ENCODE peak calls at places on chromosomes 4 and X, in eight cellular contexts. R is iPS DF 6.9, M is cardiac muscle cell, A is adipocyte, E is IMR-90, F is H7, Z is vagina, K is mesendoderm. Q is an unnamed sample.

GRCh38 chr4:138235419-138235952 is 6.7 kb downstream of the SLC7A11 start:
- DNase-seq in R (no peak), M (peak; percentile 83), A (peak; percentile 92), E (peak; percentile 97), F (no peak), Z (no peak), K (peak; percentile 82), Q (no peak)

GRCh38 chrX:118513120-118513899 is 17.7 kb downstream of the DOCK11 start:
- DNase-seq in R (no peak), M (peak; percentile 47), A (no peak), E (no peak), F (no peak), Z (no peak), K (no peak), Q (no peak)

GRCh38 chr4:142826503-142827241 is 19.4 kb downstream of the INPP4B start:
- DNase-seq in R (no peak), M (no peak), A (no peak), E (no peak), F (no peak), Z (no peak), K (no peak), Q (no peak)

GRCh38 chr4:28926156-28926555 is 1794.0 kb upstream of the PCDH7 start:
- DNase-seq in R (no peak), M (no peak), A (no peak), E (no peak), F (no peak), Z (no peak), K (no peak), Q (no peak)

GRCh38 chrX:129961180-129962083 is 21.0 kb upstream of the BCORL1 start:
- DNase-seq in R (no peak), M (no peak), A (no peak), E (no peak), F (peak; percentile 95), Z (no peak), K (peak; percentile 81), Q (peak; percentile 53)

GRCh38 chr4:87961993-87962791 is 13.3 kb upstream of the SPP1 start:
- DNase-seq in R (no peak), M (peak; percentile 41), A (peak; percentile 21), E (peak; percentile 47), F (no peak), Z (no peak), K (peak; percentile 60), Q (no peak)

GRCh38 chrX:20362268-20363002 is 95.7 kb upstream of the RPS6KA3 start:
- DNase-seq in R (no peak), M (peak; percentile 68), A (peak; percentile 40), E (peak; percentile 50), F (no peak), Z (no peak), K (peak; percentile 32), Q (no peak)

GRCh38 chr4:1043658-1044468 is 32.4 kb downstream of the FGFRL1 start:
- DNase-seq in R (no peak), M (peak; percentile 99), A (peak; percentile 99), E (peak; percentile 99), F (peak; percentile 91), Z (peak; percentile 98), K (peak; percentile 97), Q (no peak)

GRCh38 chrX:154378059-154378798 is 866 bp upstream of the EMD start:
- DNase-seq in R (peak; percentile 73), M (peak; percentile 67), A (peak; percentile 64), E (peak; percentile 40), F (peak; percentile 95), Z (no peak), K (no peak), Q (peak; percentile 41)

GRCh38 chr4:114857831-114858230 is 255.6 kb downstream of the NDST4 start:
- DNase-seq in R (no peak), M (no peak), A (no peak), E (no peak), F (no peak), Z (no peak), K (peak; percentile 43), Q (no peak)

GRCh38 chrX:111129949-111130348 is 34.0 kb downstream of the PAK3 start:
- DNase-seq in R (no peak), M (no peak), A (no peak), E (no peak), F (no peak), Z (no peak), K (no peak), Q (no peak)

GRCh38 chrX:133668225-133668931 is 253.1 kb upstream of the GPC4 start:
- DNase-seq in R (no peak), M (no peak), A (no peak), E (no peak), F (no peak), Z (no peak), K (peak; percentile 40), Q (no peak)

GRCh38 chrX:19625612-19626011 is 110.3 kb upstream of the MAP3K15 start:
- DNase-seq in R (no peak), M (no peak), A (no peak), E (no peak), F (no peak), Z (no peak), K (peak; percentile 30), Q (peak; percentile 73)

GRCh38 chr4:64897683-64898082 is 488.4 kb upstream of the TECRL start:
- DNase-seq in R (no peak), M (no peak), A (no peak), E (no peak), F (no peak), Z (no peak), K (no peak), Q (no peak)

GRCh38 chrX:1468250-1468772 is 15.6 kb upstream of the ASMTL start:
- DNase-seq in R (no peak), M (no peak), A (peak; percentile 90), E (no peak), F (no peak), Z (peak; percentile 65), K (no peak), Q (peak; percentile 94)

DNA sequence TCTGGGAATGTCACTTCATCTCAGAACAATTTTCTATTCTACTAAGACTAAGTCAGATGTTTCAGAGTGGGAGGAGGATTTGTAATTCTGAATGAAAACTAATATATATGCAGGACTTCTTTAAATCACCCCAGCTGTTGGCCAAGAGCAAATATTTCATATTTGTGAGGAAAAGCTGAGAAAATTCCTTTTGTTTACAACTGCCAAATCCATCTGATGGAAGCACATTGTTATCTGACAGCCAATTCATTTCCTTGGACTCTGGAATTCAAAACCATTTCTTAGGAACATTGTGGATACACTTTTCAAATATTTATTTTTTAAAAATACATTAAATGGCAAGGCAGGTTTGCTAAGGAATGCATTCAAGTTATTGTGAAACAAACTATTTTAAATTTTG is 8.0 kb downstream of the SLIT2 start:
- DNase-seq in R (no peak), M (peak; percentile 46), A (peak; percentile 35), E (no peak), F (no peak), Z (no peak), K (no peak), Q (no peak)
- H3K4me3 ChIP-seq in R (no peak overlapping the region), M (no peak overlapping the region), A (no peak overlapping the region), E (no peak overlapping the region), F (no peak overlapping the region), Z (no peak overlapping the region), K (no peak overlapping the region), Q (no peak overlapping the region)

GRCh38 chr4:76737180-76737579 is 160.8 kb downstream of the SOWAHB start:
- DNase-seq in R (no peak), M (no peak), A (no peak), E (peak; percentile 70), F (no peak), Z (no peak), K (no peak), Q (no peak)

GRCh38 chr4:76741663-76742020 is 156.3 kb downstream of the SOWAHB start:
- DNase-seq in R (no peak), M (no peak), A (no peak), E (no peak), F (no peak), Z (no peak), K (no peak), Q (peak; percentile 31)

GRCh38 chr4:76738081-76738931 is 159.6 kb downstream of the SOWAHB start:
- DNase-seq in R (no peak), M (peak; percentile 83), A (peak; percentile 76), E (peak; percentile 92), F (no peak), Z (no peak), K (no peak), Q (no peak)

GRCh38 chr4:76740866-76741662 is 156.9 kb downstream of the SOWAHB start:
- DNase-seq in R (no peak), M (no peak), A (no peak), E (no peak), F (peak; percentile 58), Z (no peak), K (no peak), Q (peak; percentile 31)

DNA sequence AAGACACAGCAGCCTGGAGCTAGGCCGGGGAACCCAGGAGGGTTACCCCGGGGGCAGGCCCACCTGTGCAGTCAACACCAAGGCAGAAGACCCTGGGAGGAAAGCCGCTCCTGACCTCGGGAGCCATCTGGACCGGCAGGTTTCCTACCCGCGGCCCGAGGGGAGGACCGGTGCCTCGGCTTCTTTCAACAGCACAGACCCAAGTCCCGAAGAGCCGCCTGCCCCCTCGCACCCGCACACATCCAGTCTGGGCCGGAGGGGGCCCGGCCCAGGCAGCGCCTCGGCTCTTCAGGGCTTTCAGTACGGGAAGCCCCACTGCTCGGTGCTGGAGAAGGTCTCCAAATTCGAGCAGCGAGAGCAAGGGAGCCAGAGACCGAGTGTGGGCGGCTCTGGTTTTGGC is 157.8 kb downstream of the SOWAHB start:
- DNase-seq in R (no peak), M (no peak), A (no peak), E (no peak), F (peak; percentile 35), Z (no peak), K (no peak), Q (no peak)
- H3K36me3 ChIP-seq in R (peaks cover 12% of the 10 kb centered on the region), M (peaks cover 7% of the 10 kb centered on the region), A (no peaks in the 10 kb centered on the region), E (peaks cover 15% of the 10 kb centered on the region), F (peaks cover 12% of the 10 kb centered on the region), Z (no peaks in the 10 kb centered on the region), K (peaks cover 6% of the 10 kb centered on the region), Q (no peaks in the 10 kb centered on the region)

GRCh38 chr4:26163425-26164362 is 157.1 kb upstream of the RBPJ start:
- DNase-seq in R (no peak), M (no peak), A (no peak), E (no peak), F (no peak), Z (no peak), K (no peak), Q (no peak)
- H3K4me3 ChIP-seq in R (no peak overlapping the region), M (no peak overlapping the region), A (no peak overlapping the region), E (no peak overlapping the region), F (no peak overlapping the region), Z (no peak overlapping the region), K (no peak overlapping the region), Q (no peak overlapping the region)

GRCh38 chrX:24833695-24834094 is 140.0 kb downstream of the POLA1 start:
- DNase-seq in R (no peak), M (no peak), A (no peak), E (no peak), F (no peak), Z (no peak), K (no peak), Q (no peak)

GRCh38 chrX:24828600-24828999 is 134.9 kb downstream of the POLA1 start:
- DNase-seq in R (no peak), M (peak; percentile 11), A (no peak), E (no peak), F (no peak), Z (no peak), K (no peak), Q (no peak)

DNA sequence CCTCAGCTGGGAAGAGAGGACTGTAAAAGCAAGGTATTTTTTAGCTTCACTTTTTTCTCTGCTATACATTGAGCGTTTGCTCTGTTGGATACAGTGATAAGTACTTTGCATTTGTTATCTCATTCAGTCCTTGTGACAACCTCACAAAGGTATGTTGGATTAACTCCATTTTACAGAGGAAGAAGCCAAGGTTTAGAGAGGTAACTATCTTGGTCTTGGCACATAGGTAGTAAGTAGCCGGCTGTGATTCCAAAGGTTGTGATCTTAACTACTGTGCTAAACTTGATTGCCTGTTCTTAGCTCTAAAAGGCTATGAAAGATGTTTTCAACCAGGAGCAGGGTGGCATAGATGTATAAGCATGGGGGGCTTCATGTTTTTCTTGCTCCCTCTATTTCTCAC is 134.4 kb downstream of the POLA1 start:
- DNase-seq in R (no peak), M (no peak), A (no peak), E (no peak), F (no peak), Z (no peak), K (peak; percentile 13), Q (no peak)
- H3K36me3 ChIP-seq in R (peaks cover 2% of the 10 kb centered on the region), M (peaks cover 14% of the 10 kb centered on the region), A (no peaks in the 10 kb centered on the region), E (no peaks in the 10 kb centered on the region), F (peaks cover 7% of the 10 kb centered on the region), Z (peaks cover 5% of the 10 kb centered on the region), K (no peaks in the 10 kb centered on the region), Q (no peaks in the 10 kb centered on the region)

Q was measured in CD4-positive, alpha-beta memory T cell.